ENCODE peak calls at places on chromosomes 2 and 18, in five cellular contexts. One of them, this sample, is unnamed.
A peak's percentile ranks its signal among the peaks of the same experiment; 100 is the strongest.

GRCh38 chr18:33983126-33983525 is 241.6 kb downstream of the NOL4 start:
- DNase-seq in sigmoid colon: no peak
- DNase-seq in lower lobe of right lung: no peak
- DNase-seq in body of pancreas: no peak
- DNase-seq in CD8-positive, alpha-beta memory T cell: no peak
- DNase-seq in this sample: no peak

GRCh38 chr2:85112906-85113625 is 20.1 kb upstream of the TCF7L1 start:
- DNase-seq in lower lobe of right lung: no peak
- DNase-seq in sigmoid colon: no peak
- DNase-seq in CD8-positive, alpha-beta memory T cell: no peak
- DNase-seq in body of pancreas: no peak
- DNase-seq in this sample: no peak

GRCh38 chr18:49321800-49322461 is 138.5 kb downstream of the DYM start:
- DNase-seq in body of pancreas: no peak
- DNase-seq in sigmoid colon: no peak
- DNase-seq in CD8-positive, alpha-beta memory T cell: no peak
- DNase-seq in lower lobe of right lung: no peak
- DNase-seq in this sample: no peak

GRCh38 chr2:134431837-134432437 is 178.1 kb downstream of the MGAT5 start:
- DNase-seq in CD8-positive, alpha-beta memory T cell: no peak
- DNase-seq in lower lobe of right lung: no peak
- DNase-seq in sigmoid colon: no peak
- DNase-seq in body of pancreas: no peak
- DNase-seq in this sample: no peak

GRCh38 chr2:112881217-112882000 is 29.6 kb upstream of the IL37 start:
- DNase-seq in sigmoid colon: no peak
- DNase-seq in lower lobe of right lung: peak; percentile 66
- DNase-seq in body of pancreas: no peak
- DNase-seq in CD8-positive, alpha-beta memory T cell: no peak
- DNase-seq in this sample: no peak

GRCh38 chr18:49704334-49704733 is 109.0 kb downstream of the ACAA2 start:
- DNase-seq in body of pancreas: no peak
- DNase-seq in lower lobe of right lung: peak; percentile 58
- DNase-seq in sigmoid colon: no peak
- DNase-seq in CD8-positive, alpha-beta memory T cell: no peak
- DNase-seq in this sample: no peak

GRCh38 chr2:169141713-169142352 is 72.5 kb downstream of the DHRS9 start:
- DNase-seq in CD8-positive, alpha-beta memory T cell: peak; percentile 53
- DNase-seq in sigmoid colon: no peak
- DNase-seq in lower lobe of right lung: no peak
- DNase-seq in body of pancreas: peak; percentile 68
- DNase-seq in this sample: peak; percentile 82

GRCh38 chr2:108403494-108403893 is 25.7 kb downstream of the SULT1C4 start:
- DNase-seq in body of pancreas: no peak
- DNase-seq in CD8-positive, alpha-beta memory T cell: no peak
- DNase-seq in sigmoid colon: no peak
- DNase-seq in lower lobe of right lung: no peak
- DNase-seq in this sample: no peak

GRCh38 chr2:178891265-178891958 is 84.2 kb upstream of the TTN start:
- DNase-seq in body of pancreas: peak; percentile 81
- DNase-seq in sigmoid colon: no peak
- DNase-seq in lower lobe of right lung: no peak
- DNase-seq in CD8-positive, alpha-beta memory T cell: peak; percentile 43
- DNase-seq in this sample: peak; percentile 87

GRCh38 chr18:63148449-63149199 is 170.9 kb downstream of the BCL2 start:
- DNase-seq in lower lobe of right lung: no peak
- DNase-seq in body of pancreas: peak; percentile 56
- DNase-seq in sigmoid colon: peak; percentile 79
- DNase-seq in CD8-positive, alpha-beta memory T cell: no peak
- DNase-seq in this sample: no peak

GRCh38 chr18:61893971-61894750 is 1.4 kb upstream of the RNF152 start:
- DNase-seq in CD8-positive, alpha-beta memory T cell: peak; percentile 48
- DNase-seq in sigmoid colon: peak; percentile 86
- DNase-seq in body of pancreas: peak; percentile 87
- DNase-seq in lower lobe of right lung: peak; percentile 80
- DNase-seq in this sample: peak; percentile 90

GRCh38 chr2:73162856-73163521 is 39.4 kb upstream of the NOTO start:
- DNase-seq in sigmoid colon: no peak
- DNase-seq in lower lobe of right lung: no peak
- DNase-seq in body of pancreas: no peak
- DNase-seq in CD8-positive, alpha-beta memory T cell: no peak
- DNase-seq in this sample: no peak
- H3K9me3 ChIP-seq in sigmoid colon: no peaks in the 10 kb centered on the region
- H3K9me3 ChIP-seq in lower lobe of right lung: no peaks in the 10 kb centered on the region
- H3K9me3 ChIP-seq in body of pancreas: no peaks in the 10 kb centered on the region
- H3K9me3 ChIP-seq in CD8-positive, alpha-beta memory T cell: no peaks in the 10 kb centered on the region
- H3K9me3 ChIP-seq in this sample: no peaks in the 10 kb centered on the region

GRCh38 chr2:66189598-66189997 is 245.3 kb upstream of the MEIS1 start:
- DNase-seq in CD8-positive, alpha-beta memory T cell: no peak
- DNase-seq in lower lobe of right lung: no peak
- DNase-seq in body of pancreas: no peak
- DNase-seq in sigmoid colon: no peak
- DNase-seq in this sample: no peak
- H3K4me3 ChIP-seq in CD8-positive, alpha-beta memory T cell: no peak overlapping the region
- H3K4me3 ChIP-seq in lower lobe of right lung: no peak overlapping the region
- H3K4me3 ChIP-seq in body of pancreas: no peak overlapping the region
- H3K4me3 ChIP-seq in sigmoid colon: no peak overlapping the region
- H3K4me3 ChIP-seq in this sample: no peak overlapping the region

GRCh38 chr2:30665761-30666306 is 141.4 kb downstream of the CAPN13 start:
- DNase-seq in CD8-positive, alpha-beta memory T cell: no peak
- DNase-seq in lower lobe of right lung: no peak
- DNase-seq in sigmoid colon: peak; percentile 55
- DNase-seq in body of pancreas: no peak
- DNase-seq in this sample: no peak

GRCh38 chr2:30673127-30673526 is 134.1 kb downstream of the CAPN13 start:
- DNase-seq in body of pancreas: no peak
- DNase-seq in lower lobe of right lung: no peak
- DNase-seq in CD8-positive, alpha-beta memory T cell: no peak
- DNase-seq in sigmoid colon: no peak
- DNase-seq in this sample: no peak

GRCh38 chr2:30675758-30676157 is 131.5 kb downstream of the CAPN13 start:
- DNase-seq in lower lobe of right lung: no peak
- DNase-seq in sigmoid colon: peak; percentile 22
- DNase-seq in body of pancreas: no peak
- DNase-seq in CD8-positive, alpha-beta memory T cell: no peak
- DNase-seq in this sample: no peak

GRCh38 chr2:30666307-30666874 is 140.9 kb downstream of the CAPN13 start:
- DNase-seq in sigmoid colon: peak; percentile 85
- DNase-seq in body of pancreas: no peak
- DNase-seq in CD8-positive, alpha-beta memory T cell: no peak
- DNase-seq in lower lobe of right lung: no peak
- DNase-seq in this sample: no peak

GRCh38 chr2:30670453-30670852 is 136.8 kb downstream of the CAPN13 start:
- DNase-seq in CD8-positive, alpha-beta memory T cell: no peak
- DNase-seq in lower lobe of right lung: no peak
- DNase-seq in sigmoid colon: peak; percentile 5
- DNase-seq in body of pancreas: no peak
- DNase-seq in this sample: no peak
- H3K9me3 ChIP-seq in CD8-positive, alpha-beta memory T cell: peaks cover 6% of the 10 kb centered on the region
- H3K9me3 ChIP-seq in lower lobe of right lung: no peaks in the 10 kb centered on the region
- H3K9me3 ChIP-seq in sigmoid colon: no peaks in the 10 kb centered on the region
- H3K9me3 ChIP-seq in body of pancreas: no peaks in the 10 kb centered on the region
- H3K9me3 ChIP-seq in this sample: peaks cover 7% of the 10 kb centered on the region

DNA sequence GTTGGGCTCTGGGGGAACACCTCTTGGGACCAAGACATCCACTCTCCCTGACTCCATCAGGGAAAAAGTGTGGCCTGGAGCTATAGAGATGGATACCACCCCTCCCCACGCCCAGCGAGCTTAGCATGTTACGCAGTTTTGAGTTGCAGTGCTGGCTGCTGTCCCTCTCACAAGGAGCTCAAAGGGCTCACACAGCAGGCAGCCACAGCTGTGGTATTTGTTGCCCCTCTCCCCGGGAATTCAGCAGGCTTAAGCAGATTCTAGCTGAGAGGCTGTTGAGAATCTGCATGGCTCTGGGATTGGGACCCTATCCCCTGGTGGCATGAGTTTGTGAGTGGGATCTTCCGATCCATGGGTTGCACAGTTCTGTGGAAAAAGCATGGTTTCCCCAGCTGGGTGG is 673.1 kb upstream of the FSHR start:
- DNase-seq in lower lobe of right lung: no peak
- DNase-seq in body of pancreas: no peak
- DNase-seq in sigmoid colon: no peak
- DNase-seq in CD8-positive, alpha-beta memory T cell: no peak
- DNase-seq in this sample: no peak
- H3K4me3 ChIP-seq in lower lobe of right lung: no peak overlapping the region
- H3K4me3 ChIP-seq in body of pancreas: no peak overlapping the region
- H3K4me3 ChIP-seq in sigmoid colon: no peak overlapping the region
- H3K4me3 ChIP-seq in CD8-positive, alpha-beta memory T cell: no peak overlapping the region
- H3K4me3 ChIP-seq in this sample: no peak overlapping the region

This sample was measured in HAP-1.